ENCODE peak calls at places on chromosomes 13 and 19, in six cellular contexts. N is right lobe of liver, B is NCI-H748 treated with DMSO at 0.1 percent for 48 hours, K is brain microvascular endothelial cell, H is naive B cell, O is ascending aorta. G is an unnamed sample.

GRCh38 chr13:84187626-84188025 is 305.4 kb upstream of the SLITRK1 start:
- DNase-seq in N (no peak), B (no peak), K (no peak), H (no peak), O (no peak), G (no peak)

GRCh38 chr13:46113596-46113995 is 8.8 kb upstream of the CPB2 start:
- DNase-seq in N (no peak), B (no peak), K (peak), H (no peak), O (no peak), G (no peak)

GRCh38 chr19:660793-661426 is 2.1 kb downstream of the RNF126 start:
- DNase-seq in N (peak), B (no peak), K (no peak), H (no peak), O (no peak), G (no peak)

GRCh38 chr13:80084086-80084676 is 256.7 kb downstream of the SPRY2 start:
- DNase-seq in N (no peak), B (peak), K (peak), H (no peak), O (no peak), G (no peak)

GRCh38 chr19:51807925-51808324 is 13.0 kb downstream of the FPR3 start:
- DNase-seq in N (no peak), B (no peak), K (no peak), H (no peak), O (no peak), G (no peak)

GRCh38 chr19:22620912-22621311 is 13.2 kb upstream of the ZNF492 start:
- DNase-seq in N (no peak), B (no peak), K (no peak), H (no peak), O (no peak), G (no peak)

GRCh38 chr13:29849071-29849541 is 1.3 kb downstream of the UBL3 start:
- DNase-seq in N (no peak), B (peak), K (peak), H (peak), O (peak), G (peak)

GRCh38 chr13:100528820-100529219 is 59.8 kb downstream of the GGACT start:
- DNase-seq in N (no peak), B (no peak), K (no peak), H (no peak), O (no peak), G (no peak)

GRCh38 chr19:18733196-18733647 is 49.7 kb downstream of the CRTC1 start:
- DNase-seq in N (no peak), B (no peak), K (peak), H (no peak), O (no peak), G (no peak)

GRCh38 chr19:9324584-9324962 is 594 bp downstream of the ZNF559 start:
- DNase-seq in N (no peak), B (no peak), K (no peak), H (no peak), O (no peak), G (no peak)

GRCh38 chr19:33219261-33219812 is 6.3 kb downstream of the SLC7A10 start:
- DNase-seq in N (no peak), B (no peak), K (peak), H (no peak), O (no peak), G (no peak)

GRCh38 chr19:1237027-1237659 is 662 bp downstream of the CBARP start:
- DNase-seq in N (no peak), B (no peak), K (no peak), H (no peak), O (no peak), G (no peak)

GRCh38 chr13:93227906-93228801 is 1.5 kb downstream of the GPC6 start:
- DNase-seq in N (peak), B (peak), K (peak), H (no peak), O (peak), G (peak)

GRCh38 chr19:18895038-18895827 is 725 bp downstream of the CERS1 start:
- DNase-seq in N (peak), B (peak), K (no peak), H (no peak), O (no peak), G (peak)

GRCh38 chr13:39524795-39525194 is 78.2 kb downstream of the LHFPL6 start:
- DNase-seq in N (no peak), B (no peak), K (no peak), H (no peak), O (no peak), G (no peak)

GRCh38 chr13:107203146-107203847 is 635.4 kb upstream of the ARGLU1 start:
- DNase-seq in N (no peak), B (no peak), K (peak), H (no peak), O (no peak), G (no peak)

GRCh38 chr13:99432637-99433542 is 68.4 kb upstream of the TM9SF2 start:
- DNase-seq in N (peak), B (no peak), K (peak), H (peak), O (peak), G (peak)

GRCh38 chr13:99434258-99434788 is 66.9 kb upstream of the TM9SF2 start:
- DNase-seq in N (no peak), B (no peak), K (no peak), H (no peak), O (no peak), G (no peak)

GRCh38 chr19:41591951-41592562 is 16.1 kb downstream of the CEACAM21 start:
- DNase-seq in N (no peak), B (no peak), K (no peak), H (no peak), O (no peak), G (no peak)

GRCh38 chr13:98143157-98143553 is 261 bp downstream of the FARP1 start:
- DNase-seq in N (no peak), B (no peak), K (no peak), H (no peak), O (no peak), G (peak)

GRCh38 chr13:24083722-24084421 is 76.6 kb upstream of the SPATA13 start:
- DNase-seq in N (no peak), B (peak), K (no peak), H (no peak), O (no peak), G (no peak)

GRCh38 chr19:16330368-16330801 is 5.8 kb downstream of the KLF2 start:
- DNase-seq in N (peak), B (no peak), K (peak), H (peak), O (peak), G (peak)

GRCh38 chr13:53201454-53202225 is 173.0 kb downstream of the OLFM4 start:
- DNase-seq in N (peak), B (no peak), K (no peak), H (no peak), O (no peak), G (no peak)

GRCh38 chr19:42196011-42197001 is 21.2 kb downstream of the DEDD2 start:
- DNase-seq in N (no peak), B (no peak), K (no peak), H (no peak), O (no peak), G (no peak)

GRCh38 chr19:3065675-3066357 is 3.5 kb upstream of the TLE5 start:
- DNase-seq in N (no peak), B (no peak), K (no peak), H (peak), O (no peak), G (no peak)

GRCh38 chr13:83327091-83327490 is 555.2 kb downstream of the SLITRK1 start:
- DNase-seq in N (no peak), B (no peak), K (no peak), H (no peak), O (no peak), G (no peak)

G was measured in tibial artery.